ENCODE peak calls at places on chromosomes 6 and 20, in four cellular contexts. Y is IMR-90, L is K562, P is A549. B is an unnamed sample.

GRCh38 chr6:42105714-42106662 is 36.4 kb downstream of the C6orf132 start:
- DNase-seq in Y (no peak), L (no peak), P (no peak), B (no peak)

GRCh38 chr6:126094411-126094810 is 108.1 kb downstream of the TRMT11 start:
- DNase-seq in Y (no peak), L (no peak), P (no peak), B (no peak)

GRCh38 chr6:85449388-85449817 is 480 bp upstream of the NT5E start:
- DNase-seq in Y (peak), L (no peak), P (peak), B (peak)

GRCh38 chr6:122610690-122611455 is 668 bp downstream of the PKIB start:
- DNase-seq in Y (no peak), L (no peak), P (peak), B (no peak)

GRCh38 chr6:53673138-53673801 is 7.7 kb upstream of the KLHL31 start:
- DNase-seq in Y (peak), L (no peak), P (peak), B (no peak)

GRCh38 chr20:50196896-50197295 is 6.3 kb downstream of the CEBPB start:
- DNase-seq in Y (no peak), L (no peak), P (no peak), B (no peak)

GRCh38 chr6:16759181-16759645 is 2.0 kb downstream of the ATXN1 start:
- DNase-seq in Y (no peak), L (no peak), P (no peak), B (no peak)

GRCh38 chr20:1440024-1440423 is 26.6 kb downstream of the NSFL1C start:
- DNase-seq in Y (peak), L (peak), P (no peak), B (no peak)

GRCh38 chr20:17628101-17628841 is 53.8 kb downstream of the RRBP1 start:
- DNase-seq in Y (no peak), L (no peak), P (no peak), B (no peak)

GRCh38 chr20:3900187-3900604 is 11.0 kb downstream of the PANK2 start:
- DNase-seq in Y (no peak), L (no peak), P (no peak), B (no peak)

GRCh38 chr20:3898639-3899038 is 9.5 kb downstream of the PANK2 start:
- DNase-seq in Y (no peak), L (no peak), P (no peak), B (no peak)

GRCh38 chr20:3894796-3895195 is 5.6 kb downstream of the PANK2 start:
- DNase-seq in Y (no peak), L (no peak), P (no peak), B (no peak)

GRCh38 chr20:3896853-3897252 is 7.7 kb downstream of the PANK2 start:
- DNase-seq in Y (no peak), L (no peak), P (no peak), B (no peak)

DNA sequence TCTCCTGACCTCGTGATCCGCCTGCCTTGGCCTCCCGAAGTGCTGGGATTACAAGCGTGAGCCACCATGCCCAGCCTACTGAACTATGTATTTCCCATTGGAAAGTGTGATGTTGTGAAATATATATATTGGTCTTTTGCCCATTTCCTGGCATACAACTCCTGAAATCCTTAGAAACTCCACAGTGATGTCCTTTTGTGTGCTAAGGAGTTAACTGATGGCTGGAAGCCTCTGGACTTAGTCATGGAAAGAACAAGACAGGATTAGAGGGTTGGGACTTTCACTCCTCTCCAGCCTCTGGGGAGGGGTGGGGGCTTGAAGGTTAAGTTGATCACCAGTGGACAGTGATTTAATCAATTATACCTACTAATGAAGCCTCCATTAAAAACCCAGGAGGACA is 7.1 kb downstream of the PANK2 start:
- DNase-seq in Y (peak), L (no peak), P (no peak), B (no peak)
- TF ChIP-seq ELK1 in Y (no peak), L (no peak), P (no peak), B (no peak)

DNA sequence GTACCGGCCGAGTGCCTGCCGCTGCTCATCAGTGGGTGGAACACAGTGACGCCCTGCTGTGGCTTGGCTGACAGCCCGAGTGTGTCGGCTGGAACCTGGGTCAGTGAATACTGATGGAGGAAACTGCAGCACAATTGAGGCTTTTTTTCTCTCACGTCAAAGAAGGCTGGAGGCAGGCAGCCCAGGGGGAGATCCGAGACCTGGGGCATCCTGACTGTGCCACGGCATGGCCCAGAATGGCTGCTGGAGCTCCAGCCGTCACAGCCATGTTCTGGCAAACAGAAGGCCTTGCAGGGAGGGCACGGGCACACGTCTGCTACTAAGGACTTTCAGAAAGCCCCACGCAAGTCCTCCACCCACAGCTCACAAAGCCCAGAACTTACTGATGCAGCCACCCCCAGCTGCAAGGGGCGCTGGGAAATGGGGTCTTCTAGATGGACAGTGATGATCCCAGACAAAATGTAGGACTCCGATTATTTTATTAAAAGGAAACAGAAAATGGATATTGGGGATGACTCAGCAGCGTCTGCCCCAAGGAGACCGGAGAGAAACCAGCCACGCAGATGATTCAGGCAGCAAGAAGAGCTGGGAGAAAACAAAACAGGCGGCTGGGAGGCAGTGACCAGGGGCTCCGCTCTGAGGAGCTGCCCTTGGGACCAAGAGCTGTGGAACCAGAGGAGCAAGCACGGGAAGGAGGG is 140.0 kb downstream of the TAF4 start:
- DNase-seq in Y (peak), L (peak), P (no peak), B (no peak)
- TF ChIP-seq ELK1 in Y (no peak), L (no peak), P (no peak), B (no peak)

GRCh38 chr20:62499758-62500236 is 24.0 kb upstream of the GATA5 start:
- DNase-seq in Y (no peak), L (no peak), P (no peak), B (no peak)
- TF ChIP-seq ELK1 in Y (no peak), L (no peak), P (no peak), B (no peak)

GRCh38 chr20:5864428-5864827 is 85.9 kb downstream of the TRMT6 start:
- DNase-seq in Y (no peak), L (no peak), P (no peak), B (no peak)

GRCh38 chr20:5862703-5863039 is 87.7 kb downstream of the TRMT6 start:
- DNase-seq in Y (no peak), L (no peak), P (no peak), B (no peak)

GRCh38 chr20:5865604-5866003 is 84.7 kb downstream of the TRMT6 start:
- DNase-seq in Y (no peak), L (no peak), P (no peak), B (no peak)

GRCh38 chr20:5864873-5865582 is 85.3 kb downstream of the TRMT6 start:
- DNase-seq in Y (peak), L (no peak), P (no peak), B (no peak)

DNA sequence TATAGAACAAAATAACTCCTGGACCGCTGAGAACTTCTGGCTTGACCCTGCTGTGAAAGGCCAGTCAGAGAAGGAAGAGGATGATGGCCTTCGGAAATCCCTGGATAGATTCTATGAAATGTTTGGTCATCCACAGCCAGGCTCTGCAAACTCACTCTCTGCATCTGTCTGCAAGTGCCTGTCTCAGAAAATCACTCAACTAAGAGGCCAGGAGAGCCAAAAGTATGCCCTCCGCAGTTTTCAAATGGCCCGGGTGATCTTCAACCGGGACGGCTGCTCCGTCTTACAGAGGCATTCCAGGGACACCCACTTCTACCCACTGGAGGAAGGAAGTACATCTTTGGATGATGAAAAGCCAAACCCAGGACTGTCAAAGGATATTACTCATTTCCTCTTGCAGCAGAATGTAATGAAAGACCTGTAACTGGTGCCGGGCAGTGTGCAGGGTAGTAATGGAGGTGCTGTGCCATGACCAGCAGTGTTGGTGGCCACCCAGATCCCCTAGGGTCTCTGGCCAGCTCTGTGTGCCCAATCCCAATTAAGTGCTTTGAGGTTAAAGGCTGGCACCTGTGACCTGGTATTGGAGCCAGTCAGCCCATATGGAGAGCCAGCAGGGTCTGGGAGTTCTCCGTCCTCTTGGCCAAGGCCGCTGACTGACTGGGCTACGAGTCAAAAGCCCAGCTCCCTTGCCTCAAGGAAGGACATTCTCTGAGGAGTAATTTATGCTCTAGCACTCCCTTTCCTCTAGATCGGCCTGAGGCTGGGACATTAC is 87.1 kb downstream of the TRMT6 start:
- DNase-seq in Y (peak), L (no peak), P (no peak), B (no peak)
- TF ChIP-seq ELK1 in Y (no peak), L (no peak), P (no peak), B (no peak)

GRCh38 chr6:117547688-117548621 is 54.4 kb downstream of the GOPC start:
- DNase-seq in Y (peak), L (no peak), P (no peak), B (no peak)
- TF ChIP-seq ELK1 in Y (no peak), L (no peak), P (no peak), B (no peak)

GRCh38 chr6:13589801-13590200 is 15.4 kb downstream of the SIRT5 start:
- DNase-seq in Y (no peak), L (no peak), P (no peak), B (no peak)

GRCh38 chr6:13590574-13591153 is 16.3 kb downstream of the SIRT5 start:
- DNase-seq in Y (no peak), L (no peak), P (no peak), B (no peak)

GRCh38 chr6:13581700-13582229 is 7.4 kb downstream of the SIRT5 start:
- DNase-seq in Y (no peak), L (peak), P (no peak), B (no peak)

GRCh38 chr6:13591205-13591921 is 17.0 kb downstream of the SIRT5 start:
- DNase-seq in Y (no peak), L (no peak), P (no peak), B (no peak)

GRCh38 chr6:13586936-13587542 is 12.6 kb downstream of the SIRT5 start:
- DNase-seq in Y (peak), L (no peak), P (no peak), B (no peak)
- TF ChIP-seq ELK1 in Y (no peak), L (no peak), P (no peak), B (no peak)